ENCODE peak calls at places on chromosomes 11 and 22, in ten cellular contexts. H, R, S, J, I, V, C, M, P and Z are unnamed samples.

GRCh38 chr22:50218996-50219727 is 18.4 kb downstream of the SELENOO start:
- DNase-seq in V (peak), S (no peak), H (peak), M (no peak), R (peak), J (peak), C (no peak), P (peak), I (peak), Z (peak)

GRCh38 chr22:44664149-44664548 is 37.9 kb upstream of the PRR5 start:
- DNase-seq in V (peak), R (peak), J (peak), I (peak), M (no peak), P (no peak), H (peak), C (no peak), S (no peak), Z (peak)

GRCh38 chr11:12134239-12134590 is 23.8 kb downstream of the MICAL2 start:
- DNase-seq in H (no peak), P (no peak), C (no peak), V (peak), I (no peak), M (no peak), R (peak), S (no peak), J (no peak), Z (no peak)

GRCh38 chr22:19853879-19854777 is 546 bp downstream of the GNB1L start:
- DNase-seq in S (no peak), P (no peak), J (no peak), I (no peak), C (no peak), M (no peak), V (peak), R (peak), H (peak), Z (no peak)

GRCh38 chr22:30872282-30873041 is 96.1 kb downstream of the MORC2 start:
- DNase-seq in M (no peak), S (no peak), R (no peak), C (no peak), I (peak), P (no peak), J (no peak), V (peak), H (peak), Z (no peak)

GRCh38 chr11:93740802-93741093 is 547 bp downstream of the TAF1D start:
- DNase-seq in M (peak), H (peak), P (peak), S (no peak), J (peak), V (peak), C (peak), I (peak), R (peak), Z (peak)

GRCh38 chr22:30325724-30326703 is 727 bp downstream of the TBC1D10A start:
- DNase-seq in J (no peak), H (peak), R (peak), P (no peak), I (no peak), M (no peak), C (no peak), S (no peak), V (peak), Z (no peak)

GRCh38 chr11:1131033-1131911 is 26.5 kb upstream of the MUC5AC start:
- DNase-seq in S (no peak), H (peak), R (no peak), V (peak), I (no peak), C (no peak), J (no peak), P (no peak), M (no peak), Z (no peak)

GRCh38 chr11:10885703-10886363 is 28.0 kb upstream of the ZBED5 start:
- DNase-seq in S (no peak), C (no peak), I (no peak), H (no peak), M (no peak), J (no peak), R (no peak), V (no peak), P (peak), Z (no peak)

GRCh38 chr11:117792241-117792640 is 4.8 kb downstream of the DSCAML1 start:
- DNase-seq in J (no peak), H (no peak), S (no peak), V (no peak), R (no peak), C (no peak), I (no peak), M (no peak), P (no peak), Z (no peak)

GRCh38 chr11:61671527-61671926 is 8.7 kb upstream of the DAGLA start:
- DNase-seq in M (no peak), H (no peak), P (no peak), R (peak), C (no peak), V (no peak), J (no peak), S (no peak), I (peak), Z (no peak)

GRCh38 chr11:40099391-40100169 is 1359.9 kb downstream of the LRRC4C start:
- DNase-seq in I (no peak), C (no peak), H (no peak), V (no peak), R (no peak), M (no peak), P (no peak), J (no peak), S (no peak), Z (no peak)

GRCh38 chr22:17164392-17165024 is 5.4 kb upstream of the HDHD5 start:
- DNase-seq in J (no peak), R (no peak), I (no peak), C (no peak), H (no peak), M (no peak), V (no peak), P (no peak), S (no peak), Z (no peak)
- TF ChIP-seq CTCF in J (peak), R (no peak), I (no peak), C (no peak), H (no peak), M (no peak), V (no peak), P (peak), S (no peak), Z (peak)

GRCh38 chr11:3901249-3902025 is 46.0 kb downstream of the STIM1 start:
- DNase-seq in H (no peak), V (no peak), P (no peak), I (no peak), R (no peak), S (no peak), C (no peak), M (no peak), J (no peak), Z (no peak)
- TF ChIP-seq CTCF in H (no peak), V (no peak), P (no peak), I (no peak), R (no peak), S (no peak), C (no peak), M (no peak), J (no peak), Z (no peak)

GRCh38 chr11:70225629-70226582 is 22.8 kb downstream of the FADD start:
- DNase-seq in S (no peak), M (no peak), H (no peak), P (peak), R (peak), I (no peak), V (no peak), C (no peak), J (no peak), Z (no peak)

GRCh38 chr11:70230151-70230839 is 27.2 kb downstream of the FADD start:
- DNase-seq in I (no peak), R (no peak), H (no peak), J (peak), S (no peak), C (no peak), P (peak), M (no peak), V (no peak), Z (peak)

GRCh38 chr11:70229737-70230136 is 26.6 kb downstream of the FADD start:
- DNase-seq in R (no peak), V (no peak), J (no peak), I (no peak), H (no peak), S (no peak), M (no peak), P (no peak), C (no peak), Z (no peak)

GRCh38 chr11:70230840-70231710 is 28.0 kb downstream of the FADD start:
- DNase-seq in I (no peak), H (no peak), P (no peak), R (no peak), J (no peak), M (peak), C (no peak), S (no peak), V (no peak), Z (no peak)

DNA sequence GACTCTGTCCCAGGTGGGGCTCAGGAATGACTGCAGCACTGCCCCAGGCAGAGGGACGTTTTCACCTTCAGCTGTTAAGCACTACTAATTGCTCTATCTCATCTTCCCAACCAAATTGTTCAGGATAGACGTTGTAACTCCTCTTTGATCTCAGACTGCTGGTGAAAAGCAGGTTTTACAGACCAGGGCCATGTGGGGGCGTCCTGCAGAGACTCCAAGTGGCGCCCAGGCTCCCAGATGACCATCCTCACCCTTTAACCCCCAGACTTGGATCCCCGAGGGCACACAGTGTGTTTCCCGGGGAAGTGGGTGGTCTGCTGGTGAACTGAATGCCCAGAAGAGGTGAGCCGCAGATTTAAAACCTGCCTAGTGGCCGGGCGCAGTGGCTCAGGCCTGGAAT is 23.9 kb downstream of the FADD start:
- DNase-seq in V (no peak), S (no peak), R (no peak), I (no peak), P (no peak), J (no peak), M (no peak), H (no peak), C (no peak), Z (no peak)
- TF ChIP-seq CTCF in V (no peak), S (no peak), R (no peak), I (no peak), P (no peak), J (no peak), M (no peak), H (no peak), C (no peak), Z (peak)

GRCh38 chr11:134258577-134258976 is 5.2 kb downstream of the ACAD8 start:
- DNase-seq in H (no peak), M (no peak), V (no peak), R (no peak), C (no peak), I (no peak), S (no peak), J (no peak), P (no peak), Z (no peak)

GRCh38 chr11:134260503-134260902 is 7.1 kb downstream of the ACAD8 start:
- DNase-seq in M (no peak), H (no peak), R (no peak), S (no peak), P (no peak), V (no peak), C (no peak), J (no peak), I (no peak), Z (no peak)

GRCh38 chr11:134264966-134265365 is 11.2 kb upstream of the GLB1L3 start:
- DNase-seq in S (no peak), C (no peak), J (no peak), R (no peak), P (no peak), M (no peak), I (no peak), H (no peak), V (no peak), Z (no peak)

GRCh38 chr11:134261000-134261399 is 7.6 kb downstream of the ACAD8 start:
- DNase-seq in P (no peak), R (no peak), V (no peak), J (no peak), H (no peak), C (no peak), S (no peak), M (no peak), I (no peak), Z (no peak)

DNA sequence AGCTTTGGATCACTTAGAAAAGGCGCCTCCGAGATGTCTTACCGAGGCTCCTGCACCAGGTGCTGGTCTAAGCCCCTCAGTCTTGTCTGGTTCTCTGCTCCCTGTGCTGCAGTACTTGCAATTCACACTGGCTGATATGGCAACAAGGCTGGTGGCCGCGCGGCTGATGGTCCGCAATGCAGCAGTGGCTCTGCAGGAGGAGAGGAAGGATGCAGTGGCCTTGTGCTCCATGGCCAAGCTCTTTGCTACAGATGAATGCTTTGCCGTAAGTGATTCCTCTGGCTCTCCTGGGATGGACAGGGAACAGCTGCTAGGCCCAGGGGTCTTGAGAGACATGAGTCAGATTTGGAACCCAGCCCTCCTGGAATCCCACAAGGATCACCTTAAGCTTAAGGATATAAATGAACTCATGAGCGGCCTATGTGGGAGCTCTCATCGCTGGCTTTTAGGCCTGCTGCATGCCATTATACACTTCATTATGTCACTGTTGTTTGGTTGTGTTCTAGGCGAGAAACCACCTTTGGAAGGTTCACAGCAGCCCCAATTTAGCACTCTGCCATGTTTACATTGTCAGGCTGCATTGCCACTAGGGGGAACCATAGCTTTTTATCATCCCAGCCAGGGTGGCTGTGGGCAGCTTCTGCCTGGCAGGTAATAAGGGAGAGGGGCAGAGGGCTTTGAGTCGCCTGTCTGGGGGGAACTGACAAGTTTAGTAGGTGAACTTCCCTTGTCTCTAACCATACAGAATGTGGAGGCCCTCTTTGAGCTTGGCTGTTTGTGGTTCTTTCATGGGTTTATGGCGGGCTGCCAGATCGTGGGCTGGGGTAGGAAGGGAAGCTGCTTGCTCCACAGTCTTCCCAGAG is 8.5 kb downstream of the ACAD8 start:
- DNase-seq in M (no peak), R (no peak), S (no peak), H (no peak), J (peak), P (peak), I (no peak), C (no peak), V (no peak), Z (peak)
- TF ChIP-seq CTCF in M (peak), R (peak), S (no peak), H (no peak), J (peak), P (peak), I (peak), C (peak), V (peak), Z (peak)

GRCh38 chr11:128776434-128777284 is 82.8 kb downstream of the FLI1 start:
- DNase-seq in J (peak), M (no peak), P (peak), V (peak), C (peak), H (peak), I (peak), S (no peak), R (peak), Z (no peak)
- TF ChIP-seq CTCF in J (peak), M (peak), P (peak), V (peak), C (peak), H (no peak), I (peak), S (peak), R (peak), Z (peak)

GRCh38 chr11:106133529-106133928 is 56.1 kb downstream of the AASDHPPT start:
- DNase-seq in C (no peak), H (no peak), V (no peak), R (no peak), I (no peak), J (no peak), M (no peak), S (no peak), P (peak), Z (no peak)
- TF ChIP-seq CTCF in C (no peak), H (no peak), V (no peak), R (no peak), I (no peak), J (peak), M (no peak), S (peak), P (peak), Z (peak)

GRCh38 chr11:68962527-68963250 is 18.1 kb downstream of the MRGPRD start:
- DNase-seq in J (peak), C (peak), I (no peak), V (no peak), P (no peak), H (peak), M (no peak), R (peak), S (no peak), Z (no peak)
- TF ChIP-seq CTCF in J (peak), C (no peak), I (no peak), V (no peak), P (no peak), H (no peak), M (no peak), R (no peak), S (peak), Z (no peak)

DNA sequence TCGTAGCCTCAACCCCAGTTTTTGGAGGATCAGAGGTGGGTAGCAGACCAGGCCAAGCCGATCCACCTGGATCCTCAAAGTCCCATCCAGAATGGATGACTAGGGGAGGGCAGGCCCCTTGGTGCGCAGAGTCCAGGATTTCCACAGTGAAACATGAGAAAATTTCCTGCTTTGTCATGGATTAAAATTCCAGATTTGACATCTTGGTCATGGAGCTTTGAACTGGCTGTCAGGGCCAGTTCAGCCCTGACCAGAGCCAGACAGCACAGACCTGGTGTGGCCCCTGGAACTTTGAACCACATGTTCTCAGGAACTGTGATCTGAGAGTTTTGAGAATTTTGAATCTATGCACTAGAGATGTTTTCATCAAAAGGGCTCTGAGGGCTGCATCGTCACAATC is 177.5 kb downstream of the MN1 start:
- DNase-seq in H (no peak), I (no peak), R (no peak), P (no peak), V (no peak), C (no peak), S (no peak), J (no peak), M (no peak), Z (no peak)
- TF ChIP-seq CTCF in H (no peak), I (no peak), R (no peak), P (no peak), V (no peak), C (no peak), S (no peak), J (no peak), M (no peak), Z (no peak)

DNA sequence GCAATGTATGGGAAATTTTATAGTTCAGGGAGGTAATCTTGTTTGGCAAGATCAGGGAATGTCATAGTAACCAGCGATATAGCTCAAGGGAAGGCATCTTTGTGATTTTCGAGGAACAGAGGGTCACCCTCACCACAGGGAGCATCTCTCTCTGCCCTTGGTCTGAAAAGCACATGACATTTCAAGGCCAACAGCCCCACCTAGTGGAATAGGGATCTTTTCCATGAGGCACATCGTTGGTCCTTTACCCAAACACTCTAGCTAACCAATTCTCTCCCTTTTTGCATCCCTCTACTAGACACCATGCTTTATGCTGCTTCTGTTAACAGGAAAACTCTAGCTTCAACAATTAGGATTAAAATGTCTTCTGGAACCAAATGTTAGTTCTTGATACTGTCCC is 179.0 kb downstream of the GRM5 start:
- DNase-seq in C (peak), P (peak), I (no peak), M (no peak), S (no peak), H (no peak), J (peak), R (no peak), V (no peak), Z (peak)
- TF ChIP-seq CTCF in C (peak), P (peak), I (no peak), M (no peak), S (no peak), H (no peak), J (peak), R (no peak), V (no peak), Z (peak)